ENCODE peak calls at places on chromosomes 16 and 17, in six cellular contexts. One of them, this sample, is unnamed.

GRCh38 chr17:59175076-59175475 is 19.5 kb downstream of the PRR11 start:
- DNase-seq in CD4-positive, alpha-beta memory T cell: no peak
- DNase-seq in T follicular helper cell: no peak
- DNase-seq in GM06990: no peak
- DNase-seq in RWPE1: no peak
- DNase-seq in gastrocnemius medialis: no peak
- DNase-seq in this sample: no peak

GRCh38 chr17:21039839-21040575 is 2.8 kb downstream of the USP22 start:
- DNase-seq in CD4-positive, alpha-beta memory T cell: peak
- DNase-seq in T follicular helper cell: no peak
- DNase-seq in GM06990: no peak
- DNase-seq in RWPE1: peak
- DNase-seq in gastrocnemius medialis: no peak
- DNase-seq in this sample: no peak

GRCh38 chr17:50934672-50935200 is 68.6 kb upstream of the TOB1 start:
- DNase-seq in CD4-positive, alpha-beta memory T cell: no peak
- DNase-seq in T follicular helper cell: no peak
- DNase-seq in GM06990: no peak
- DNase-seq in RWPE1: no peak
- DNase-seq in gastrocnemius medialis: peak
- DNase-seq in this sample: no peak

GRCh38 chr17:78896091-78896833 is 6.7 kb downstream of the CEP295NL start:
- DNase-seq in CD4-positive, alpha-beta memory T cell: no peak
- DNase-seq in T follicular helper cell: no peak
- DNase-seq in GM06990: no peak
- DNase-seq in RWPE1: no peak
- DNase-seq in gastrocnemius medialis: no peak
- DNase-seq in this sample: no peak

GRCh38 chr16:65722429-65722828 is 600.6 kb upstream of the CDH11 start:
- DNase-seq in CD4-positive, alpha-beta memory T cell: no peak
- DNase-seq in T follicular helper cell: no peak
- DNase-seq in GM06990: no peak
- DNase-seq in RWPE1: no peak
- DNase-seq in gastrocnemius medialis: no peak
- DNase-seq in this sample: no peak

GRCh38 chr16:20441221-20441620 is 10.1 kb upstream of the ACSM2A start:
- DNase-seq in CD4-positive, alpha-beta memory T cell: no peak
- DNase-seq in T follicular helper cell: no peak
- DNase-seq in GM06990: no peak
- DNase-seq in RWPE1: no peak
- DNase-seq in gastrocnemius medialis: no peak
- DNase-seq in this sample: no peak

GRCh38 chr16:14196539-14196938 is 125.4 kb downstream of the MRTFB start:
- DNase-seq in CD4-positive, alpha-beta memory T cell: no peak
- DNase-seq in T follicular helper cell: no peak
- DNase-seq in GM06990: no peak
- DNase-seq in RWPE1: no peak
- DNase-seq in gastrocnemius medialis: no peak
- DNase-seq in this sample: no peak

GRCh38 chr17:63125987-63126386 is 160.0 kb downstream of the TANC2 start:
- DNase-seq in CD4-positive, alpha-beta memory T cell: no peak
- DNase-seq in T follicular helper cell: no peak
- DNase-seq in GM06990: no peak
- DNase-seq in RWPE1: no peak
- DNase-seq in gastrocnemius medialis: no peak
- DNase-seq in this sample: no peak

GRCh38 chr16:1363501-1364041 is 11.8 kb downstream of the GNPTG start:
- DNase-seq in CD4-positive, alpha-beta memory T cell: peak
- DNase-seq in T follicular helper cell: peak
- DNase-seq in GM06990: peak
- DNase-seq in RWPE1: peak
- DNase-seq in gastrocnemius medialis: peak
- DNase-seq in this sample: peak

GRCh38 chr17:72004011-72004427 is 116.8 kb upstream of the SOX9 start:
- DNase-seq in CD4-positive, alpha-beta memory T cell: no peak
- DNase-seq in T follicular helper cell: no peak
- DNase-seq in GM06990: no peak
- DNase-seq in RWPE1: peak
- DNase-seq in gastrocnemius medialis: no peak
- DNase-seq in this sample: no peak

GRCh38 chr16:15452456-15452855 is 18.1 kb downstream of the BMERB1 start:
- DNase-seq in CD4-positive, alpha-beta memory T cell: no peak
- DNase-seq in T follicular helper cell: no peak
- DNase-seq in GM06990: no peak
- DNase-seq in RWPE1: no peak
- DNase-seq in gastrocnemius medialis: no peak
- DNase-seq in this sample: no peak

GRCh38 chr17:63929860-63930766 is 2.0 kb downstream of the CD79B start:
- DNase-seq in CD4-positive, alpha-beta memory T cell: no peak
- DNase-seq in T follicular helper cell: no peak
- DNase-seq in GM06990: no peak
- DNase-seq in RWPE1: no peak
- DNase-seq in gastrocnemius medialis: no peak
- DNase-seq in this sample: no peak

GRCh38 chr17:45279898-45280297 is 18.0 kb upstream of the SPATA32 start:
- DNase-seq in CD4-positive, alpha-beta memory T cell: no peak
- DNase-seq in T follicular helper cell: no peak
- DNase-seq in GM06990: no peak
- DNase-seq in RWPE1: no peak
- DNase-seq in gastrocnemius medialis: peak
- DNase-seq in this sample: no peak

GRCh38 chr16:2910441-2910840 is 1.3 kb upstream of the FLYWCH1 start:
- DNase-seq in CD4-positive, alpha-beta memory T cell: no peak
- DNase-seq in T follicular helper cell: no peak
- DNase-seq in GM06990: no peak
- DNase-seq in RWPE1: no peak
- DNase-seq in gastrocnemius medialis: no peak
- DNase-seq in this sample: no peak

GRCh38 chr17:27282054-27282501 is 11.8 kb upstream of the WSB1 start:
- DNase-seq in CD4-positive, alpha-beta memory T cell: no peak
- DNase-seq in T follicular helper cell: no peak
- DNase-seq in GM06990: peak
- DNase-seq in RWPE1: no peak
- DNase-seq in gastrocnemius medialis: peak
- DNase-seq in this sample: no peak

GRCh38 chr17:34820922-34821321 is 140.3 kb downstream of the CCT6B start:
- DNase-seq in CD4-positive, alpha-beta memory T cell: no peak
- DNase-seq in T follicular helper cell: no peak
- DNase-seq in GM06990: no peak
- DNase-seq in RWPE1: no peak
- DNase-seq in gastrocnemius medialis: no peak
- DNase-seq in this sample: no peak

GRCh38 chr16:4273858-4274291 is 1.1 kb upstream of the TFAP4 start:
- DNase-seq in CD4-positive, alpha-beta memory T cell: no peak
- DNase-seq in T follicular helper cell: no peak
- DNase-seq in GM06990: peak
- DNase-seq in RWPE1: peak
- DNase-seq in gastrocnemius medialis: peak
- DNase-seq in this sample: peak

GRCh38 chr16:87661561-87661960 is 59.3 kb downstream of the JPH3 start:
- DNase-seq in CD4-positive, alpha-beta memory T cell: no peak
- DNase-seq in T follicular helper cell: no peak
- DNase-seq in GM06990: peak
- DNase-seq in RWPE1: peak
- DNase-seq in gastrocnemius medialis: no peak
- DNase-seq in this sample: no peak

GRCh38 chr17:59641799-59642484 is 22.2 kb downstream of the CLTC start:
- DNase-seq in CD4-positive, alpha-beta memory T cell: peak
- DNase-seq in T follicular helper cell: no peak
- DNase-seq in GM06990: peak
- DNase-seq in RWPE1: no peak
- DNase-seq in gastrocnemius medialis: no peak
- DNase-seq in this sample: no peak

GRCh38 chr17:60229189-60229802 is 79.5 kb downstream of the CA4 start:
- DNase-seq in CD4-positive, alpha-beta memory T cell: no peak
- DNase-seq in T follicular helper cell: no peak
- DNase-seq in GM06990: no peak
- DNase-seq in RWPE1: no peak
- DNase-seq in gastrocnemius medialis: no peak
- DNase-seq in this sample: no peak

GRCh38 chr17:65468321-65468720 is 93.1 kb downstream of the AXIN2 start:
- DNase-seq in CD4-positive, alpha-beta memory T cell: no peak
- DNase-seq in T follicular helper cell: no peak
- DNase-seq in GM06990: no peak
- DNase-seq in RWPE1: no peak
- DNase-seq in gastrocnemius medialis: no peak
- DNase-seq in this sample: no peak

GRCh38 chr17:40547079-40547784 is 18.0 kb downstream of the CCR7 start:
- DNase-seq in CD4-positive, alpha-beta memory T cell: peak
- DNase-seq in T follicular helper cell: no peak
- DNase-seq in GM06990: peak
- DNase-seq in RWPE1: peak
- DNase-seq in gastrocnemius medialis: no peak
- DNase-seq in this sample: peak

GRCh38 chr16:8551388-8552332 is 38.7 kb downstream of the TMEM114 start:
- DNase-seq in CD4-positive, alpha-beta memory T cell: no peak
- DNase-seq in T follicular helper cell: no peak
- DNase-seq in GM06990: no peak
- DNase-seq in RWPE1: no peak
- DNase-seq in gastrocnemius medialis: no peak
- DNase-seq in this sample: no peak

GRCh38 chr16:27795992-27796614 is 246.2 kb downstream of the KATNIP start:
- DNase-seq in CD4-positive, alpha-beta memory T cell: no peak
- DNase-seq in T follicular helper cell: no peak
- DNase-seq in GM06990: no peak
- DNase-seq in RWPE1: peak
- DNase-seq in gastrocnemius medialis: no peak
- DNase-seq in this sample: no peak

GRCh38 chr17:69326302-69327059 is 452 bp downstream of the ABCA5 start:
- DNase-seq in CD4-positive, alpha-beta memory T cell: no peak
- DNase-seq in T follicular helper cell: no peak
- DNase-seq in GM06990: no peak
- DNase-seq in RWPE1: peak
- DNase-seq in gastrocnemius medialis: no peak
- DNase-seq in this sample: no peak

GRCh38 chr16:1159973-1160772 is 7.3 kb downstream of the CACNA1H start:
- DNase-seq in CD4-positive, alpha-beta memory T cell: no peak
- DNase-seq in T follicular helper cell: no peak
- DNase-seq in GM06990: no peak
- DNase-seq in RWPE1: no peak
- DNase-seq in gastrocnemius medialis: peak
- DNase-seq in this sample: no peak

GRCh38 chr17:6463616-6464445 is 19.6 kb downstream of the PIMREG start:
- DNase-seq in CD4-positive, alpha-beta memory T cell: no peak
- DNase-seq in T follicular helper cell: no peak
- DNase-seq in GM06990: no peak
- DNase-seq in RWPE1: no peak
- DNase-seq in gastrocnemius medialis: no peak
- DNase-seq in this sample: no peak

GRCh38 chr16:79902351-79902750 is 301.8 kb upstream of the MAF start:
- DNase-seq in CD4-positive, alpha-beta memory T cell: no peak
- DNase-seq in T follicular helper cell: no peak
- DNase-seq in GM06990: no peak
- DNase-seq in RWPE1: no peak
- DNase-seq in gastrocnemius medialis: no peak
- DNase-seq in this sample: no peak

GRCh38 chr17:62891659-62892058 is 74.4 kb upstream of the TANC2 start:
- DNase-seq in CD4-positive, alpha-beta memory T cell: no peak
- DNase-seq in T follicular helper cell: no peak
- DNase-seq in GM06990: no peak
- DNase-seq in RWPE1: no peak
- DNase-seq in gastrocnemius medialis: no peak
- DNase-seq in this sample: no peak

GRCh38 chr16:844638-845348 is 44.3 kb upstream of the GNG13 start:
- DNase-seq in CD4-positive, alpha-beta memory T cell: no peak
- DNase-seq in T follicular helper cell: no peak
- DNase-seq in GM06990: no peak
- DNase-seq in RWPE1: no peak
- DNase-seq in gastrocnemius medialis: no peak
- DNase-seq in this sample: no peak

GRCh38 chr16:23288726-23289512 is 13.2 kb upstream of the SCNN1B start:
- DNase-seq in CD4-positive, alpha-beta memory T cell: no peak
- DNase-seq in T follicular helper cell: no peak
- DNase-seq in GM06990: no peak
- DNase-seq in RWPE1: no peak
- DNase-seq in gastrocnemius medialis: no peak
- DNase-seq in this sample: no peak

GRCh38 chr17:38881600-38882191 is 11.8 kb downstream of the LASP1 start:
- DNase-seq in CD4-positive, alpha-beta memory T cell: no peak
- DNase-seq in T follicular helper cell: no peak
- DNase-seq in GM06990: no peak
- DNase-seq in RWPE1: no peak
- DNase-seq in gastrocnemius medialis: no peak
- DNase-seq in this sample: peak

GRCh38 chr16:72013389-72013788 is 4.8 kb downstream of the DHODH start:
- DNase-seq in CD4-positive, alpha-beta memory T cell: no peak
- DNase-seq in T follicular helper cell: no peak
- DNase-seq in GM06990: no peak
- DNase-seq in RWPE1: peak
- DNase-seq in gastrocnemius medialis: peak
- DNase-seq in this sample: no peak

GRCh38 chr16:81623365-81624102 is 155.6 kb upstream of the PLCG2 start:
- DNase-seq in CD4-positive, alpha-beta memory T cell: peak
- DNase-seq in T follicular helper cell: peak
- DNase-seq in GM06990: no peak
- DNase-seq in RWPE1: no peak
- DNase-seq in gastrocnemius medialis: no peak
- DNase-seq in this sample: peak

This sample was measured in effector CD4-positive, alpha-beta T cell.